ENCODE peak calls at places on chromosomes 12 and 14, in five cellular contexts. G is AG09309, R is anterior cingulate cortex, I is GM04503, K is type B pancreatic cell. D is an unnamed sample.
A peak's percentile ranks its signal among the peaks of the same experiment; 100 is the strongest.

GRCh38 chr14:56461876-56462275 is 117.7 kb upstream of the TMEM260 start:
- DNase-seq in G (no peak), R (no peak), I (no peak), K (no peak), D (no peak)

GRCh38 chr12:67732857-67733256 is 84.3 kb downstream of the DYRK2 start:
- DNase-seq in G (no peak), R (no peak), I (no peak), K (no peak), D (no peak)

GRCh38 chr14:71487941-71488340 is 444.3 kb upstream of the RGS6 start:
- DNase-seq in G (no peak), R (no peak), I (no peak), K (no peak), D (no peak)

GRCh38 chr14:96065661-96066459 is 26.7 kb downstream of the C14orf132 start:
- DNase-seq in G (no peak), R (no peak), I (no peak), K (no peak), D (no peak)

GRCh38 chr14:75861161-75861621 is 120.6 kb downstream of the TGFB3 start:
- DNase-seq in G (peak; percentile 65), R (no peak), I (no peak), K (no peak), D (no peak)

GRCh38 chr14:74401504-74402241 is 24.3 kb downstream of the SYNDIG1L start:
- DNase-seq in G (no peak), R (no peak), I (no peak), K (no peak), D (no peak)

GRCh38 chr12:116765271-116765670 is 27.2 kb downstream of the RNFT2 start:
- DNase-seq in G (no peak), R (no peak), I (no peak), K (no peak), D (no peak)

GRCh38 chr12:51321882-51322281 is 2.1 kb downstream of the BIN2 start:
- DNase-seq in G (no peak), R (no peak), I (no peak), K (no peak), D (no peak)

GRCh38 chr14:59755388-59755787 is 115.2 kb downstream of the RTN1 start:
- DNase-seq in G (no peak), R (no peak), I (no peak), K (no peak), D (no peak)

GRCh38 chr12:114588061-114588460 is 95.9 kb downstream of the TBX3 start:
- DNase-seq in G (no peak), R (no peak), I (no peak), K (no peak), D (no peak)

GRCh38 chr12:96237465-96238077 is 43.4 kb downstream of the ELK3 start:
- DNase-seq in G (peak; percentile 91), R (no peak), I (peak; percentile 95), K (no peak), D (no peak)

GRCh38 chr12:726281-727140 is 25.9 kb upstream of the WNK1 start:
- DNase-seq in G (no peak), R (no peak), I (no peak), K (no peak), D (no peak)

GRCh38 chr12:2640709-2641108 is 154.1 kb upstream of the FKBP4 start:
- DNase-seq in G (peak; percentile 91), R (peak; percentile 21), I (peak; percentile 89), K (no peak), D (no peak)

GRCh38 chr12:19244312-19244711 is 114.8 kb downstream of the PLEKHA5 start:
- DNase-seq in G (no peak), R (no peak), I (no peak), K (no peak), D (no peak)

GRCh38 chr14:64232095-64232830 is 61.9 kb downstream of the ESR2 start:
- DNase-seq in G (peak; percentile 67), R (no peak), I (no peak), K (no peak), D (no peak)

GRCh38 chr14:84527706-84528105 is 1002.2 kb upstream of the FLRT2 start:
- DNase-seq in G (no peak), R (no peak), I (no peak), K (no peak), D (no peak)

GRCh38 chr14:92844220-92844619 is 50.1 kb downstream of the GOLGA5 start:
- DNase-seq in G (no peak), R (no peak), I (no peak), K (no peak), D (no peak)

GRCh38 chr14:68376067-68376810 is 416.6 kb downstream of the ZFP36L1 start:
- DNase-seq in G (no peak), R (no peak), I (no peak), K (no peak), D (no peak)

GRCh38 chr12:54364413-54364812 is at the start of gene GPR84:
- DNase-seq in G (no peak), R (no peak), I (no peak), K (no peak), D (no peak)

GRCh38 chr12:57889541-57889989 is 43.0 kb upstream of the CTDSP2 start:
- DNase-seq in G (no peak), R (no peak), I (no peak), K (no peak), D (no peak)

GRCh38 chr14:65783101-65783500 is 370.6 kb downstream of the FUT8 start:
- DNase-seq in G (no peak), R (no peak), I (no peak), K (no peak), D (no peak)

GRCh38 chr14:82641050-82641540 is 1107.4 kb upstream of the SEL1L start:
- DNase-seq in G (no peak), R (no peak), I (no peak), K (no peak), D (no peak)

D was measured in cortex of kidney.